ENCODE peak calls at places on chromosome 3, in ten cellular contexts. One of them, this sample, is unnamed.
A peak's percentile ranks its signal among the peaks of the same experiment; 100 is the strongest.

GRCh38 chr3:79461129-79461792 is 306.5 kb downstream of the ROBO1 start:
- DNase-seq in IMR-90: no peak
- DNase-seq in neural progenitor cell: no peak
- DNase-seq in heart left ventricle: no peak
- DNase-seq in upper lobe of right lung: no peak
- DNase-seq in SK-N-SH: peak; percentile 3
- DNase-seq in hepatocyte: no peak
- DNase-seq in adrenal gland: no peak
- DNase-seq in cardiac muscle cell: no peak
- DNase-seq in psoas muscle: no peak
- DNase-seq in this sample: no peak

GRCh38 chr3:9897408-9898372 is 5.0 kb upstream of the IL17RE start:
- DNase-seq in IMR-90: peak; percentile 41
- DNase-seq in neural progenitor cell: no peak
- DNase-seq in heart left ventricle: no peak
- DNase-seq in upper lobe of right lung: no peak
- DNase-seq in SK-N-SH: no peak
- DNase-seq in hepatocyte: peak; percentile 85
- DNase-seq in adrenal gland: peak; percentile 76
- DNase-seq in cardiac muscle cell: peak; percentile 30
- DNase-seq in psoas muscle: no peak
- DNase-seq in this sample: no peak

GRCh38 chr3:137642831-137643230 is 121.3 kb upstream of the SOX14 start:
- DNase-seq in IMR-90: no peak
- DNase-seq in neural progenitor cell: peak; percentile 36
- DNase-seq in heart left ventricle: no peak
- DNase-seq in upper lobe of right lung: no peak
- DNase-seq in SK-N-SH: no peak
- DNase-seq in hepatocyte: peak; percentile 56
- DNase-seq in adrenal gland: peak; percentile 35
- DNase-seq in cardiac muscle cell: no peak
- DNase-seq in psoas muscle: no peak
- DNase-seq in this sample: no peak

GRCh38 chr3:6326760-6327159 is 534.2 kb upstream of the GRM7 start:
- DNase-seq in IMR-90: no peak
- DNase-seq in neural progenitor cell: no peak
- DNase-seq in heart left ventricle: no peak
- DNase-seq in upper lobe of right lung: no peak
- DNase-seq in SK-N-SH: no peak
- DNase-seq in hepatocyte: no peak
- DNase-seq in adrenal gland: no peak
- DNase-seq in cardiac muscle cell: peak; percentile 46
- DNase-seq in psoas muscle: no peak
- DNase-seq in this sample: no peak

GRCh38 chr3:147371141-147371540 is 35.2 kb downstream of the ZIC4 start:
- DNase-seq in IMR-90: no peak
- DNase-seq in neural progenitor cell: no peak
- DNase-seq in heart left ventricle: no peak
- DNase-seq in upper lobe of right lung: no peak
- DNase-seq in SK-N-SH: no peak
- DNase-seq in hepatocyte: no peak
- DNase-seq in adrenal gland: no peak
- DNase-seq in cardiac muscle cell: no peak
- DNase-seq in psoas muscle: no peak
- DNase-seq in this sample: no peak

GRCh38 chr3:151726016-151726415 is 7.7 kb upstream of the AADACL2 start:
- DNase-seq in IMR-90: no peak
- DNase-seq in neural progenitor cell: no peak
- DNase-seq in heart left ventricle: no peak
- DNase-seq in upper lobe of right lung: no peak
- DNase-seq in SK-N-SH: no peak
- DNase-seq in hepatocyte: no peak
- DNase-seq in adrenal gland: no peak
- DNase-seq in cardiac muscle cell: no peak
- DNase-seq in psoas muscle: no peak
- DNase-seq in this sample: no peak

GRCh38 chr3:186854954-186855353 is 12.4 kb downstream of the ADIPOQ start:
- DNase-seq in IMR-90: no peak
- DNase-seq in neural progenitor cell: no peak
- DNase-seq in heart left ventricle: no peak
- DNase-seq in upper lobe of right lung: no peak
- DNase-seq in SK-N-SH: no peak
- DNase-seq in hepatocyte: no peak
- DNase-seq in adrenal gland: no peak
- DNase-seq in cardiac muscle cell: no peak
- DNase-seq in psoas muscle: no peak
- DNase-seq in this sample: no peak

GRCh38 chr3:155225417-155225816 is 68.1 kb downstream of the STRIT1 start:
- DNase-seq in IMR-90: no peak
- DNase-seq in neural progenitor cell: no peak
- DNase-seq in heart left ventricle: no peak
- DNase-seq in upper lobe of right lung: no peak
- DNase-seq in SK-N-SH: no peak
- DNase-seq in hepatocyte: no peak
- DNase-seq in adrenal gland: no peak
- DNase-seq in cardiac muscle cell: no peak
- DNase-seq in psoas muscle: no peak
- DNase-seq in this sample: no peak

GRCh38 chr3:110296885-110297284 is 774.7 kb upstream of the NECTIN3 start:
- DNase-seq in IMR-90: peak; percentile 40
- DNase-seq in neural progenitor cell: no peak
- DNase-seq in heart left ventricle: no peak
- DNase-seq in upper lobe of right lung: no peak
- DNase-seq in SK-N-SH: no peak
- DNase-seq in hepatocyte: no peak
- DNase-seq in adrenal gland: no peak
- DNase-seq in cardiac muscle cell: no peak
- DNase-seq in psoas muscle: no peak
- DNase-seq in this sample: no peak

GRCh38 chr3:69441028-69441427 is 55.1 kb upstream of the FRMD4B start:
- DNase-seq in IMR-90: no peak
- DNase-seq in neural progenitor cell: no peak
- DNase-seq in heart left ventricle: no peak
- DNase-seq in upper lobe of right lung: no peak
- DNase-seq in SK-N-SH: no peak
- DNase-seq in hepatocyte: no peak
- DNase-seq in adrenal gland: no peak
- DNase-seq in cardiac muscle cell: no peak
- DNase-seq in psoas muscle: no peak
- DNase-seq in this sample: no peak

GRCh38 chr3:133799794-133800585 is 5.6 kb upstream of the SRPRB start:
- DNase-seq in IMR-90: peak; percentile 47
- DNase-seq in neural progenitor cell: no peak
- DNase-seq in heart left ventricle: no peak
- DNase-seq in upper lobe of right lung: no peak
- DNase-seq in SK-N-SH: no peak
- DNase-seq in hepatocyte: peak; percentile 26
- DNase-seq in adrenal gland: peak; percentile 19
- DNase-seq in cardiac muscle cell: no peak
- DNase-seq in psoas muscle: no peak
- DNase-seq in this sample: no peak

GRCh38 chr3:190314741-190315140 is 7.5 kb downstream of the CLDN1 start:
- DNase-seq in IMR-90: no peak
- DNase-seq in neural progenitor cell: no peak
- DNase-seq in heart left ventricle: no peak
- DNase-seq in upper lobe of right lung: no peak
- DNase-seq in SK-N-SH: no peak
- DNase-seq in hepatocyte: no peak
- DNase-seq in adrenal gland: no peak
- DNase-seq in cardiac muscle cell: no peak
- DNase-seq in psoas muscle: no peak
- DNase-seq in this sample: no peak

GRCh38 chr3:137165117-137165806 is 207.5 kb downstream of the IL20RB start:
- DNase-seq in IMR-90: peak; percentile 30
- DNase-seq in neural progenitor cell: no peak
- DNase-seq in heart left ventricle: no peak
- DNase-seq in upper lobe of right lung: no peak
- DNase-seq in SK-N-SH: no peak
- DNase-seq in hepatocyte: peak; percentile 11
- DNase-seq in adrenal gland: no peak
- DNase-seq in cardiac muscle cell: peak; percentile 10
- DNase-seq in psoas muscle: no peak
- DNase-seq in this sample: no peak

GRCh38 chr3:125043599-125044151 is 12.1 kb downstream of the HEG1 start:
- DNase-seq in IMR-90: no peak
- DNase-seq in neural progenitor cell: no peak
- DNase-seq in heart left ventricle: peak; percentile 72
- DNase-seq in upper lobe of right lung: no peak
- DNase-seq in SK-N-SH: peak; percentile 58
- DNase-seq in hepatocyte: no peak
- DNase-seq in adrenal gland: no peak
- DNase-seq in cardiac muscle cell: peak; percentile 64
- DNase-seq in psoas muscle: peak; percentile 63
- DNase-seq in this sample: peak; percentile 84

DNA sequence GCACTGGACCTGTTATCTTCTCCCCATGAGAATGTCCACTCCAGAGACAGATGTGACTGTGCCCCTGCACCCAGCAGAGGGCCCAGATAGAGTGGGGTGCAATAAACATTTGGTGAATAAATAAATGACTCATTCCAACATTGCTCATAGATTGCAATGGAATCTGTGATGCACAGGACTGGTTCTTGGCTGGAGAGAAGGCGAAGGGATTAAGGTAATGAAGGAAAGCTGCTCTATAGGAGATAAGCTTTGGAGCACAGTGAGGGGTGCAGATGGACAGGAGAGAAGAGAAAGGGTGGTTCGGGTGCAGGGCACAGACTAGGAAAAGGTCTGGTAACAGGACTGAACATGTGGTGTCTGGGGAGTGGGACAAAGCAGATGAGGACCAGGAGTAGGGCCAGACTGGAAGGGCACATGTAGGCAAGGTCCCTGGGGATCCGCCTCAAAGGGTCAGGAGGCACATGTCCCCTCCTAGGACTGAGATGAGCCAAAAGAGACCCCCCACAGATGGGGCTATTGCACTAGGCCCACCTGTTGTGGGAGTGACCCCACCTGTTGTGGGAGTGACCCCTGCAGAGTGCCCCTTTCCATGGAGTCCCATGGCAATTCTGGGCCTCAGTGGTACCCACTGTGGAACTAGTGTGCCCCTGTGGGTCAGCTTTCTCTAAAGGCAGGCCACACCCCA is 17.5 kb upstream of the POC1A start:
- DNase-seq in IMR-90: peak; percentile 83
- DNase-seq in neural progenitor cell: no peak
- DNase-seq in heart left ventricle: no peak
- DNase-seq in upper lobe of right lung: no peak
- DNase-seq in SK-N-SH: no peak
- DNase-seq in hepatocyte: peak; percentile 52
- DNase-seq in adrenal gland: no peak
- DNase-seq in cardiac muscle cell: no peak
- DNase-seq in psoas muscle: no peak
- DNase-seq in this sample: no peak
- H3K4me1 ChIP-seq in IMR-90: peaks cover 8% of the 10 kb centered on the region
- H3K4me1 ChIP-seq in neural progenitor cell: no peaks in the 10 kb centered on the region
- H3K4me1 ChIP-seq in heart left ventricle: no peaks in the 10 kb centered on the region
- H3K4me1 ChIP-seq in upper lobe of right lung: no peaks in the 10 kb centered on the region
- H3K4me1 ChIP-seq in SK-N-SH: peaks cover 5% of the 10 kb centered on the region
- H3K4me1 ChIP-seq in hepatocyte: peaks cover 6% of the 10 kb centered on the region
- H3K4me1 ChIP-seq in adrenal gland: peaks cover 4% of the 10 kb centered on the region
- H3K4me1 ChIP-seq in cardiac muscle cell: no peaks in the 10 kb centered on the region
- H3K4me1 ChIP-seq in psoas muscle: no peaks in the 10 kb centered on the region
- H3K4me1 ChIP-seq in this sample: peaks cover 4% of the 10 kb centered on the region

DNA sequence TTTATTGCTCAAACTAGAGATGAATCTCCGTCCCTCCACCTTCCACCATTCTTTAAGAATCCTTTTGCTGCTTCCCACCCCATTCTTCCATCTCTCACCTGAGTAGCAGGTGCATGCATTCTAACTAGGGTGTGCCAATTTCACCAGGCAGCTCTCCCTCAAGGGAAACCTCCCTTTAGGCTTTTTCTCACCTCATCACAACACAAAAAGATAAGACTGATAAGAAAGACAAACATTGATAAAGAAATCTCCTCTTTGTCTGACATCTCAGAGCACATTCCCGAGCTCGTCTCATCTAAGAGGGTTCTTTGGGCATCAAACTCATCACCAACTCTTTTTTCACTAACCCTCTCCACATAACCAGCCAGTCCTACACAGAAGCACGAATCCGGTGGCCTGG is 23.0 kb downstream of the MB21D2 start:
- DNase-seq in IMR-90: no peak
- DNase-seq in neural progenitor cell: no peak
- DNase-seq in heart left ventricle: no peak
- DNase-seq in upper lobe of right lung: no peak
- DNase-seq in SK-N-SH: no peak
- DNase-seq in hepatocyte: no peak
- DNase-seq in adrenal gland: no peak
- DNase-seq in cardiac muscle cell: no peak
- DNase-seq in psoas muscle: no peak
- DNase-seq in this sample: no peak
- H3K27ac ChIP-seq in IMR-90: no peak overlapping the region
- H3K27ac ChIP-seq in neural progenitor cell: no peak overlapping the region
- H3K27ac ChIP-seq in heart left ventricle: no peak overlapping the region
- H3K27ac ChIP-seq in upper lobe of right lung: no peak overlapping the region
- H3K27ac ChIP-seq in SK-N-SH: no peak overlapping the region
- H3K27ac ChIP-seq in hepatocyte: peak overlapping the region; percentile 79
- H3K27ac ChIP-seq in adrenal gland: no peak overlapping the region
- H3K27ac ChIP-seq in cardiac muscle cell: no peak overlapping the region
- H3K27ac ChIP-seq in psoas muscle: no peak overlapping the region
- H3K27ac ChIP-seq in this sample: no peak overlapping the region

DNA sequence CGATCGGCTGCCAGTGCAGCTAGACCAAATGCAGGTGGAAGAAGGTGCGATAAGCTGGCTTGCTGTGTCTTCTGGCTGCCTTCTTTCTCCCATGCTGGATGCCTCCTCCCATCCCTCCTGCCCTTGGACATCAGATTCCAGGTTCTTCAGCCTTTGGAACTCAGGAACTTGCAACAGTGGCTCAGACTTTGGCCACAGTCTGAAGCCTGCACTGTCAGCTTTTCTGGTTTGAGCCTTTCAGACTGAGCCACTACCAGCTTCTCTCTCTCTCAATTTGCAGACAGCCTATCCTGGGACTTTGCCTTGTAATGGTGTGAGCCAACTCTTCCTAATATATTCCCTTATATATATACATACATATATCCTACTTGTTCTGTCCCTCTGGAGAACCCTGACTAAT is 485.5 kb downstream of the FHIT start:
- DNase-seq in IMR-90: no peak
- DNase-seq in neural progenitor cell: no peak
- DNase-seq in heart left ventricle: no peak
- DNase-seq in upper lobe of right lung: no peak
- DNase-seq in SK-N-SH: no peak
- DNase-seq in hepatocyte: no peak
- DNase-seq in adrenal gland: no peak
- DNase-seq in cardiac muscle cell: no peak
- DNase-seq in psoas muscle: no peak
- DNase-seq in this sample: no peak
- TF ChIP-seq CTCF in IMR-90: no peak
- TF ChIP-seq CTCF in neural progenitor cell: no peak
- TF ChIP-seq CTCF in heart left ventricle: no peak
- TF ChIP-seq CTCF in upper lobe of right lung: no peak
- TF ChIP-seq CTCF in SK-N-SH: no peak
- TF ChIP-seq CTCF in hepatocyte: no peak
- TF ChIP-seq CTCF in adrenal gland: no peak
- TF ChIP-seq CTCF in cardiac muscle cell: no peak
- TF ChIP-seq CTCF in psoas muscle: no peak
- TF ChIP-seq CTCF in this sample: no peak

DNA sequence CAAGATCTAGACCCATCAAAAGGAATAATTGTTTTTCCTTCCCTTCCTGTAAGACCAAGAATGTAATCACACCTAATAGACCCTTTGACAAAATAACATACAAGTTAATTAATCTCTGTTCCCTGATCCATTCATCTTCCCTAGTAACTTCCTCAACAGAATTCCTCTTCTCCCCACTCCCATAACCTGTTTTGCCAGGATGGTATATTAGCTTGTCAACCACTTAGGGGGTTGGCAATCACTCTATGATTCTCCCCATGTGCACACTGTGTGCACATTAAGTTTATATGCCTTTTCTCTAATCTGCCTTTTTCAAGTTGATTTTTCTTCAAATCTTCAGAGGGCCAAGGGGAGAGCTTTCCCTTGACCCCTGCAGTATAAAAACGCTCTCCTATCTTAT is 2.7 kb upstream of the ATP11B start:
- DNase-seq in IMR-90: no peak
- DNase-seq in neural progenitor cell: no peak
- DNase-seq in heart left ventricle: no peak
- DNase-seq in upper lobe of right lung: no peak
- DNase-seq in SK-N-SH: no peak
- DNase-seq in hepatocyte: no peak
- DNase-seq in adrenal gland: no peak
- DNase-seq in cardiac muscle cell: no peak
- DNase-seq in psoas muscle: no peak
- DNase-seq in this sample: no peak
- H3K4me1 ChIP-seq in IMR-90: no peaks in the 10 kb centered on the region
- H3K4me1 ChIP-seq in neural progenitor cell: peaks cover 12% of the 10 kb centered on the region
- H3K4me1 ChIP-seq in heart left ventricle: peaks cover 5% of the 10 kb centered on the region
- H3K4me1 ChIP-seq in upper lobe of right lung: peaks cover 12% of the 10 kb centered on the region
- H3K4me1 ChIP-seq in SK-N-SH: peaks cover 8% of the 10 kb centered on the region
- H3K4me1 ChIP-seq in hepatocyte: peaks cover 8% of the 10 kb centered on the region
- H3K4me1 ChIP-seq in adrenal gland: peaks cover 12% of the 10 kb centered on the region
- H3K4me1 ChIP-seq in cardiac muscle cell: peaks cover 5% of the 10 kb centered on the region
- H3K4me1 ChIP-seq in psoas muscle: peaks cover 7% of the 10 kb centered on the region
- H3K4me1 ChIP-seq in this sample: no peaks in the 10 kb centered on the region